ENCODE peak calls at places on chromosomes 2 and 18, in seven cellular contexts. One of them, this sample, is unnamed.
A peak's percentile ranks its signal among the peaks of the same experiment; 100 is the strongest.

GRCh38 chr18:31513189-31513907 is 15.4 kb downstream of the DSG2 start:
- DNase-seq in putamen: no peak
- DNase-seq in CD8-positive, alpha-beta T cell: no peak
- DNase-seq in stimulated activated CD8-positive, alpha-beta memory T cell treated with anti-CD3 and anti-CD28 coated beads, Interleukin-15, amount 100 ng/mL, for 1 hour: no peak
- DNase-seq in left cardiac atrium: no peak
- DNase-seq in activated CD4-positive, CD25-positive, alpha-beta regulatory T cell treated with anti-CD3 and anti-CD28 coated beads, Interleukin-2, amount 50 U/mL, for 16 hours: no peak
- DNase-seq in ovary: no peak
- DNase-seq in this sample: no peak

GRCh38 chr2:167785606-167786005 is 461.8 kb downstream of the STK39 start:
- DNase-seq in stimulated activated CD8-positive, alpha-beta memory T cell treated with anti-CD3 and anti-CD28 coated beads, Interleukin-15, amount 100 ng/mL, for 1 hour: no peak
- DNase-seq in CD8-positive, alpha-beta T cell: no peak
- DNase-seq in activated CD4-positive, CD25-positive, alpha-beta regulatory T cell treated with anti-CD3 and anti-CD28 coated beads, Interleukin-2, amount 50 U/mL, for 16 hours: no peak
- DNase-seq in left cardiac atrium: no peak
- DNase-seq in ovary: no peak
- DNase-seq in putamen: no peak
- DNase-seq in this sample: no peak

GRCh38 chr2:222196159-222196558 is 102.6 kb downstream of the PAX3 start:
- DNase-seq in activated CD4-positive, CD25-positive, alpha-beta regulatory T cell treated with anti-CD3 and anti-CD28 coated beads, Interleukin-2, amount 50 U/mL, for 16 hours: no peak
- DNase-seq in putamen: no peak
- DNase-seq in ovary: no peak
- DNase-seq in CD8-positive, alpha-beta T cell: no peak
- DNase-seq in left cardiac atrium: no peak
- DNase-seq in stimulated activated CD8-positive, alpha-beta memory T cell treated with anti-CD3 and anti-CD28 coated beads, Interleukin-15, amount 100 ng/mL, for 1 hour: no peak
- DNase-seq in this sample: no peak

GRCh38 chr2:205511221-205511620 is 171.1 kb upstream of the NRP2 start:
- DNase-seq in CD8-positive, alpha-beta T cell: no peak
- DNase-seq in activated CD4-positive, CD25-positive, alpha-beta regulatory T cell treated with anti-CD3 and anti-CD28 coated beads, Interleukin-2, amount 50 U/mL, for 16 hours: no peak
- DNase-seq in ovary: no peak
- DNase-seq in left cardiac atrium: no peak
- DNase-seq in stimulated activated CD8-positive, alpha-beta memory T cell treated with anti-CD3 and anti-CD28 coated beads, Interleukin-15, amount 100 ng/mL, for 1 hour: no peak
- DNase-seq in putamen: no peak
- DNase-seq in this sample: no peak

GRCh38 chr2:32064021-32064678 is 794 bp downstream of the SPAST start:
- DNase-seq in putamen: peak; percentile 12
- DNase-seq in stimulated activated CD8-positive, alpha-beta memory T cell treated with anti-CD3 and anti-CD28 coated beads, Interleukin-15, amount 100 ng/mL, for 1 hour: no peak
- DNase-seq in activated CD4-positive, CD25-positive, alpha-beta regulatory T cell treated with anti-CD3 and anti-CD28 coated beads, Interleukin-2, amount 50 U/mL, for 16 hours: no peak
- DNase-seq in CD8-positive, alpha-beta T cell: peak; percentile 2
- DNase-seq in ovary: no peak
- DNase-seq in left cardiac atrium: no peak
- DNase-seq in this sample: no peak

GRCh38 chr18:55663891-55664290 is 75.9 kb upstream of the TCF4 start:
- DNase-seq in activated CD4-positive, CD25-positive, alpha-beta regulatory T cell treated with anti-CD3 and anti-CD28 coated beads, Interleukin-2, amount 50 U/mL, for 16 hours: no peak
- DNase-seq in left cardiac atrium: no peak
- DNase-seq in stimulated activated CD8-positive, alpha-beta memory T cell treated with anti-CD3 and anti-CD28 coated beads, Interleukin-15, amount 100 ng/mL, for 1 hour: no peak
- DNase-seq in CD8-positive, alpha-beta T cell: no peak
- DNase-seq in putamen: no peak
- DNase-seq in ovary: no peak
- DNase-seq in this sample: no peak

GRCh38 chr2:55163895-55164509 is 68.1 kb downstream of the CLHC1 start:
- DNase-seq in CD8-positive, alpha-beta T cell: no peak
- DNase-seq in left cardiac atrium: no peak
- DNase-seq in stimulated activated CD8-positive, alpha-beta memory T cell treated with anti-CD3 and anti-CD28 coated beads, Interleukin-15, amount 100 ng/mL, for 1 hour: no peak
- DNase-seq in putamen: no peak
- DNase-seq in ovary: no peak
- DNase-seq in activated CD4-positive, CD25-positive, alpha-beta regulatory T cell treated with anti-CD3 and anti-CD28 coated beads, Interleukin-2, amount 50 U/mL, for 16 hours: no peak
- DNase-seq in this sample: no peak

GRCh38 chr18:51330148-51330547 is 132.7 kb upstream of the MEX3C start:
- DNase-seq in left cardiac atrium: no peak
- DNase-seq in CD8-positive, alpha-beta T cell: no peak
- DNase-seq in putamen: peak; percentile 52
- DNase-seq in stimulated activated CD8-positive, alpha-beta memory T cell treated with anti-CD3 and anti-CD28 coated beads, Interleukin-15, amount 100 ng/mL, for 1 hour: no peak
- DNase-seq in activated CD4-positive, CD25-positive, alpha-beta regulatory T cell treated with anti-CD3 and anti-CD28 coated beads, Interleukin-2, amount 50 U/mL, for 16 hours: no peak
- DNase-seq in ovary: no peak
- DNase-seq in this sample: no peak

GRCh38 chr2:217622664-217623063 is 380.1 kb downstream of the TNS1 start:
- DNase-seq in ovary: no peak
- DNase-seq in activated CD4-positive, CD25-positive, alpha-beta regulatory T cell treated with anti-CD3 and anti-CD28 coated beads, Interleukin-2, amount 50 U/mL, for 16 hours: no peak
- DNase-seq in left cardiac atrium: no peak
- DNase-seq in putamen: peak; percentile 21
- DNase-seq in stimulated activated CD8-positive, alpha-beta memory T cell treated with anti-CD3 and anti-CD28 coated beads, Interleukin-15, amount 100 ng/mL, for 1 hour: no peak
- DNase-seq in CD8-positive, alpha-beta T cell: no peak
- DNase-seq in this sample: no peak